ENCODE peak calls at places on chromosomes 12 and 14, in nine cellular contexts. Y is activated gamma-delta T cell treated with anti-CD3 and anti-CD28 coated beads, Interleukin-2, amount 50 U/mL, for 16 hours; D is NCI-H1092; T is hepatic stellate cell; N is GM04503; P is anterior cingulate cortex; B is KBM-7; Z is NCI-H2029; U is iris pigment epithelial cell. V is an unnamed sample.
A peak's percentile ranks its signal among the peaks of the same experiment; 100 is the strongest.

GRCh38 chr12:3938042-3938544 is 64.9 kb upstream of the PARP11 start:
- DNase-seq in Y (no peak), D (no peak), T (no peak), N (no peak), P (no peak), B (no peak), Z (no peak), U (no peak), V (no peak)

GRCh38 chr12:6936642-6937480 is 6.8 kb upstream of the RNU7-1 start:
- DNase-seq in Y (no peak), D (no peak), T (no peak), N (no peak), P (no peak), B (no peak), Z (no peak), U (no peak), V (no peak)

GRCh38 chr12:30695327-30696102 is at the start of gene IPO8:
- DNase-seq in Y (peak; percentile 75), D (peak; percentile 86), T (peak; percentile 93), N (peak; percentile 58), P (peak; percentile 74), B (peak; percentile 94), Z (peak; percentile 96), U (peak; percentile 92), V (peak; percentile 93)

GRCh38 chr14:68589447-68590232 is 203.2 kb downstream of the ZFP36L1 start:
- DNase-seq in Y (no peak), D (no peak), T (peak; percentile 51), N (peak; percentile 85), P (no peak), B (no peak), Z (no peak), U (peak; percentile 55), V (no peak)

GRCh38 chr12:127108360-127109215 is 1158.4 kb upstream of the TMEM132C start:
- DNase-seq in Y (peak; percentile 14), D (peak; percentile 7), T (peak; percentile 45), N (peak; percentile 13), P (peak; percentile 5), B (peak; percentile 60), Z (peak; percentile 69), U (peak; percentile 42), V (peak; percentile 15)

GRCh38 chr14:92321701-92322100 is 1.3 kb upstream of the SLC24A4 start:
- DNase-seq in Y (no peak), D (no peak), T (no peak), N (no peak), P (no peak), B (no peak), Z (no peak), U (no peak), V (no peak)

GRCh38 chr14:55707365-55707804 is 127.4 kb downstream of the KTN1 start:
- DNase-seq in Y (no peak), D (no peak), T (no peak), N (peak; percentile 31), P (no peak), B (peak; percentile 27), Z (peak; percentile 49), U (peak; percentile 64), V (peak; percentile 31)

GRCh38 chr14:33120341-33120740 is 181.7 kb downstream of the NPAS3 start:
- DNase-seq in Y (no peak), D (no peak), T (no peak), N (peak; percentile 35), P (no peak), B (no peak), Z (no peak), U (peak; percentile 81), V (no peak)

GRCh38 chr12:109445224-109445623 is 31.9 kb downstream of the KCTD10 start:
- DNase-seq in Y (no peak), D (no peak), T (peak; percentile 54), N (peak; percentile 74), P (no peak), B (no peak), Z (no peak), U (peak; percentile 67), V (no peak)

GRCh38 chr14:78316711-78317110 is 146.5 kb downstream of the NRXN3 start:
- DNase-seq in Y (no peak), D (no peak), T (no peak), N (no peak), P (no peak), B (no peak), Z (no peak), U (no peak), V (no peak)

GRCh38 chr12:4275869-4276253 is 2.3 kb downstream of the CCND2 start:
- DNase-seq in Y (no peak), D (no peak), T (no peak), N (no peak), P (no peak), B (no peak), Z (no peak), U (no peak), V (no peak)

GRCh38 chr12:85057370-85057963 is 21.3 kb downstream of the LRRIQ1 start:
- DNase-seq in Y (no peak), D (no peak), T (peak; percentile 5), N (peak; percentile 6), P (no peak), B (peak; percentile 35), Z (peak; percentile 19), U (peak; percentile 50), V (peak; percentile 30)

GRCh38 chr14:34247605-34248004 is 214.4 kb downstream of the SPTSSA start:
- DNase-seq in Y (no peak), D (no peak), T (no peak), N (no peak), P (no peak), B (no peak), Z (no peak), U (peak; percentile 11), V (no peak)

GRCh38 chr14:54771411-54772027 is 131.1 kb downstream of the GCH1 start:
- DNase-seq in Y (no peak), D (no peak), T (no peak), N (no peak), P (no peak), B (no peak), Z (no peak), U (no peak), V (no peak)

GRCh38 chr14:31411218-31411727 is 9.1 kb downstream of the HEATR5A start:
- DNase-seq in Y (no peak), D (no peak), T (no peak), N (no peak), P (no peak), B (no peak), Z (no peak), U (peak; percentile 73), V (no peak)

GRCh38 chr12:91914701-91915100 is 230.9 kb downstream of the BTG1 start:
- DNase-seq in Y (no peak), D (no peak), T (no peak), N (no peak), P (no peak), B (no peak), Z (no peak), U (no peak), V (no peak)

GRCh38 chr12:58176296-58176869 is 235.0 kb downstream of the ATP23 start:
- DNase-seq in Y (no peak), D (peak; percentile 2), T (no peak), N (no peak), P (no peak), B (peak; percentile 9), Z (peak; percentile 14), U (peak; percentile 60), V (peak; percentile 49)

GRCh38 chr14:21525995-21526671 is at the start of gene SALL2:
- DNase-seq in Y (peak; percentile 42), D (peak; percentile 96), T (peak; percentile 22), N (no peak), P (peak; percentile 73), B (no peak), Z (peak; percentile 77), U (peak; percentile 63), V (peak; percentile 79)

GRCh38 chr14:65940056-65940735 is 527.7 kb downstream of the FUT8 start:
- DNase-seq in Y (no peak), D (no peak), T (no peak), N (no peak), P (no peak), B (peak; percentile 50), Z (no peak), U (no peak), V (peak; percentile 35)

GRCh38 chr12:77968571-77968970 is 137.9 kb downstream of the NAV3 start:
- DNase-seq in Y (no peak), D (no peak), T (no peak), N (no peak), P (no peak), B (no peak), Z (no peak), U (no peak), V (no peak)

GRCh38 chr12:50087995-50088394 is 2.9 kb downstream of the SMARCD1 start:
- DNase-seq in Y (no peak), D (no peak), T (peak; percentile 74), N (no peak), P (no peak), B (no peak), Z (no peak), U (peak; percentile 77), V (peak; percentile 70)

GRCh38 chr12:14239935-14240872 is 125.3 kb upstream of the ATF7IP start:
- DNase-seq in Y (no peak), D (no peak), T (no peak), N (no peak), P (no peak), B (peak; percentile 83), Z (peak; percentile 11), U (no peak), V (no peak)

GRCh38 chr14:66824251-66824650 is 316.3 kb downstream of the GPHN start:
- DNase-seq in Y (no peak), D (no peak), T (no peak), N (no peak), P (no peak), B (no peak), Z (no peak), U (no peak), V (no peak)

GRCh38 chr12:129659927-129660326 is 243.9 kb downstream of the TMEM132D start:
- DNase-seq in Y (no peak), D (no peak), T (no peak), N (no peak), P (no peak), B (peak; percentile 55), Z (peak; percentile 23), U (peak; percentile 89), V (no peak)

GRCh38 chr12:17829813-17830212 is 260.2 kb downstream of the RERGL start:
- DNase-seq in Y (no peak), D (no peak), T (no peak), N (no peak), P (no peak), B (no peak), Z (no peak), U (no peak), V (no peak)

GRCh38 chr14:67566908-67567307 is 33.2 kb downstream of the PIGH start:
- DNase-seq in Y (no peak), D (no peak), T (no peak), N (peak; percentile 1), P (no peak), B (no peak), Z (no peak), U (peak; percentile 92), V (no peak)

GRCh38 chr12:58877243-58877743 is 43.0 kb downstream of the LRIG3 start:
- DNase-seq in Y (no peak), D (peak; percentile 25), T (peak; percentile 55), N (peak; percentile 51), P (no peak), B (no peak), Z (peak; percentile 92), U (peak; percentile 98), V (peak; percentile 35)

GRCh38 chr14:23182372-23183014 is 967 bp downstream of the SLC7A8 start:
- DNase-seq in Y (no peak), D (no peak), T (no peak), N (no peak), P (peak; percentile 14), B (no peak), Z (peak; percentile 75), U (no peak), V (no peak)

GRCh38 chr14:40354754-40355153 is 922.5 kb upstream of the FBXO33 start:
- DNase-seq in Y (no peak), D (no peak), T (no peak), N (no peak), P (no peak), B (no peak), Z (no peak), U (no peak), V (no peak)

GRCh38 chr12:122517877-122518276 is 8.9 kb downstream of the RSRC2 start:
- DNase-seq in Y (no peak), D (no peak), T (peak; percentile 24), N (peak; percentile 91), P (no peak), B (no peak), Z (no peak), U (peak; percentile 99), V (no peak)

GRCh38 chr14:23306412-23307145 is at the start of gene BCL2L2:
- DNase-seq in Y (no peak), D (peak; percentile 85), T (peak; percentile 78), N (no peak), P (peak; percentile 88), B (peak; percentile 85), Z (peak; percentile 100), U (peak; percentile 91), V (peak; percentile 98)